ENCODE peak calls at places on chromosomes 1 and 21, in nine cellular contexts. O is stimulated activated CD8-positive, alpha-beta memory T cell treated with anti-CD3 and anti-CD28 coated beads, Interleukin-15, amount 100 ng/mL, for 24 hours; H is NCI-H1694 treated with DMSO at 0.1 percent for 48 hours; W is head of caudate nucleus; Z is CD8-positive, alpha-beta memory T cell; F is cardiac fibroblast; N is AG08396; Q is osteocyte; S is GM12865. X is an unnamed sample.

GRCh38 chr1:226779536-226779935 is 40.5 kb upstream of the ITPKB start:
- DNase-seq in Z (no peak), O (no peak), F (no peak), Q (no peak), N (no peak), S (no peak), W (no peak), H (no peak), X (no peak)

GRCh38 chr1:233364695-233365539 is 37.4 kb downstream of the MAP3K21 start:
- DNase-seq in F (peak), O (no peak), N (peak), H (peak), W (no peak), Q (no peak), Z (no peak), S (no peak), X (no peak)

GRCh38 chr1:57309608-57310007 is 114.3 kb downstream of the DAB1 start:
- DNase-seq in O (no peak), Z (no peak), F (no peak), H (no peak), Q (no peak), N (no peak), W (no peak), S (no peak), X (no peak)

GRCh38 chr1:221098462-221099406 is 219.5 kb downstream of the HLX start:
- DNase-seq in N (no peak), S (no peak), O (no peak), F (peak), H (no peak), Q (no peak), Z (no peak), W (no peak), X (no peak)

GRCh38 chr1:26035959-26036755 is 9.8 kb downstream of the SLC30A2 start:
- DNase-seq in W (peak), S (peak), N (peak), Q (peak), F (peak), O (peak), Z (peak), H (peak), X (peak)

GRCh38 chr1:180838535-180838934 is 74.2 kb upstream of the KIAA1614 start:
- DNase-seq in O (no peak), W (no peak), N (no peak), F (no peak), H (no peak), Z (no peak), Q (no peak), S (no peak), X (no peak)

GRCh38 chr1:192559115-192560006 is 16.2 kb upstream of the RGS1 start:
- DNase-seq in S (peak), O (no peak), F (peak), Q (no peak), Z (no peak), W (no peak), N (peak), H (no peak), X (no peak)

GRCh38 chr1:58982259-58982998 is 198.6 kb upstream of the JUN start:
- DNase-seq in N (no peak), Q (no peak), W (no peak), Z (no peak), O (no peak), H (no peak), S (no peak), F (peak), X (no peak)

GRCh38 chr1:31413405-31414005 is 492 bp downstream of the SERINC2 start:
- DNase-seq in O (no peak), F (peak), H (no peak), Z (no peak), S (peak), W (peak), N (peak), Q (no peak), X (no peak)

GRCh38 chr1:66729130-66729922 is 22.9 kb upstream of the DYNLT5 start:
- DNase-seq in O (no peak), H (peak), Q (no peak), W (no peak), S (peak), N (no peak), F (peak), Z (no peak), X (no peak)

GRCh38 chr1:15816674-15817073 is 9.2 kb upstream of the UQCRHL start:
- DNase-seq in O (no peak), W (no peak), Q (no peak), F (no peak), N (no peak), H (no peak), Z (no peak), S (no peak), X (no peak)

GRCh38 chr1:50553921-50554320 is 130.7 kb upstream of the DMRTA2 start:
- DNase-seq in Z (no peak), F (no peak), N (no peak), S (no peak), O (no peak), Q (no peak), H (no peak), W (no peak), X (no peak)

GRCh38 chr1:165748550-165748949 is 20.1 kb downstream of the TMCO1 start:
- DNase-seq in Z (no peak), O (no peak), W (no peak), H (no peak), S (no peak), N (no peak), F (no peak), Q (no peak), X (no peak)

GRCh38 chr21:32770514-32771133 is 931 bp downstream of the PAXBP1 start:
- DNase-seq in W (no peak), Z (no peak), O (no peak), S (peak), H (no peak), N (no peak), Q (no peak), F (peak), X (no peak)

GRCh38 chr1:241646201-241646600 is 5.9 kb upstream of the WDR64 start:
- DNase-seq in F (no peak), S (no peak), N (no peak), W (no peak), O (no peak), H (no peak), Z (no peak), Q (no peak), X (no peak)

GRCh38 chr1:73556270-73556669 is 641.7 kb downstream of the LRRIQ3 start:
- DNase-seq in S (no peak), N (no peak), W (no peak), Q (no peak), O (no peak), H (no peak), Z (no peak), F (no peak), X (peak)

GRCh38 chr1:44805311-44806024 is 1.7 kb downstream of the DYNLT4 start:
- DNase-seq in N (no peak), S (no peak), W (no peak), H (no peak), O (no peak), F (no peak), Q (no peak), Z (no peak), X (no peak)

GRCh38 chr1:29975036-29975694 is 738.8 kb downstream of the PTPRU start:
- DNase-seq in H (no peak), S (peak), Z (no peak), W (no peak), Q (peak), N (peak), F (peak), O (no peak), X (no peak)

GRCh38 chr1:203926025-203926540 is 64.7 kb downstream of the SNRPE start:
- DNase-seq in Z (no peak), H (no peak), O (no peak), W (no peak), F (peak), Q (no peak), S (no peak), N (no peak), X (no peak)

GRCh38 chr1:12204140-12204539 is 25.7 kb upstream of the VPS13D start:
- DNase-seq in S (peak), W (no peak), F (no peak), O (no peak), H (no peak), N (no peak), Z (no peak), Q (no peak), X (no peak)

GRCh38 chr1:2547210-2548067 is 8.7 kb upstream of the TNFRSF14 start:
- DNase-seq in S (peak), F (no peak), H (no peak), O (no peak), N (no peak), W (no peak), Q (no peak), Z (peak), X (no peak)

GRCh38 chr1:173190101-173190895 is 16.8 kb downstream of the TNFSF4 start:
- DNase-seq in N (peak), H (no peak), W (peak), Q (peak), F (peak), S (no peak), O (no peak), Z (no peak), X (peak)

GRCh38 chr1:22662318-22662717 is 9.3 kb downstream of the C1QB start:
- DNase-seq in S (peak), N (no peak), Q (no peak), H (no peak), F (no peak), W (peak), Z (no peak), O (no peak), X (peak)

GRCh38 chr1:6785721-6786505 is 659 bp downstream of the CAMTA1 start:
- DNase-seq in F (peak), Z (peak), S (peak), O (peak), N (peak), W (peak), H (no peak), Q (no peak), X (no peak)

GRCh38 chr1:212597495-212597894 is 11.1 kb upstream of the ATF3 start:
- DNase-seq in Q (no peak), O (no peak), Z (no peak), F (no peak), W (no peak), H (no peak), N (no peak), S (no peak), X (no peak)

GRCh38 chr21:46142581-46143473 is 12.6 kb downstream of the FTCD start:
- DNase-seq in F (no peak), N (no peak), Z (no peak), H (no peak), O (no peak), S (no peak), Q (no peak), W (no peak), X (no peak)

GRCh38 chr1:27990920-27991537 is 31.3 kb downstream of the XKR8 start:
- DNase-seq in S (no peak), W (no peak), N (no peak), O (no peak), Q (no peak), F (peak), H (no peak), Z (no peak), X (no peak)

GRCh38 chr1:29703596-29703995 is 467.3 kb downstream of the PTPRU start:
- DNase-seq in Z (no peak), N (peak), Q (no peak), O (no peak), F (peak), S (peak), H (peak), W (no peak), X (no peak)

GRCh38 chr1:58848818-58849411 is 65.1 kb upstream of the JUN start:
- DNase-seq in N (peak), W (no peak), Z (no peak), F (peak), H (peak), S (no peak), Q (peak), O (no peak), X (peak)

GRCh38 chr1:201562659-201563405 is 23.9 kb downstream of the NAV1 start:
- DNase-seq in F (peak), W (no peak), Q (no peak), Z (no peak), S (no peak), N (peak), O (no peak), H (no peak), X (no peak)